ENCODE peak calls at places on chromosomes 5 and 9, in five cellular contexts. L is CD8-positive, alpha-beta memory T cell; H is pancreas; B is mammary epithelial cell; Q is tibial nerve. Y is an unnamed sample. For H3K9me3, the result is how much of the 10 kb centered on the place peaks cover.

GRCh38 chr5:109143001-109143400 is 266.8 kb downstream of the PJA2 start:
- DNase-seq in B (no peak), Q (no peak), H (no peak), L (no peak), Y (no peak)

GRCh38 chr5:37839441-37840035 is 303 bp downstream of the GDNF start:
- DNase-seq in L (no peak), Q (no peak), H (peak), B (peak), Y (peak)

GRCh38 chr9:136551401-136552116 is 5.7 kb upstream of the NOTCH1 start:
- DNase-seq in L (no peak), B (peak), H (no peak), Q (peak), Y (no peak)

GRCh38 chr9:134413890-134414731 is 87.9 kb downstream of the RXRA start:
- DNase-seq in L (no peak), B (peak), H (no peak), Q (no peak), Y (peak)

GRCh38 chr9:110337727-110338522 is at the start of gene TXNDC8:
- DNase-seq in B (no peak), L (no peak), H (no peak), Q (no peak), Y (no peak)

GRCh38 chr5:99105216-99105615 is 176.4 kb upstream of the CHD1 start:
- DNase-seq in H (no peak), Q (no peak), L (no peak), B (no peak), Y (no peak)

GRCh38 chr5:94545870-94546625 is 72.4 kb downstream of the KIAA0825 start:
- DNase-seq in B (no peak), Q (no peak), L (no peak), H (no peak), Y (peak)

GRCh38 chr5:39420482-39421145 is 4.2 kb downstream of the DAB2 start:
- DNase-seq in Q (peak), H (no peak), L (no peak), B (no peak), Y (peak)

GRCh38 chr5:32249668-32250067 is 63.1 kb downstream of the MTMR12 start:
- DNase-seq in H (no peak), Q (no peak), B (no peak), L (no peak), Y (no peak)

GRCh38 chr9:32741706-32742105 is 41.6 kb upstream of the TMEM215 start:
- DNase-seq in L (no peak), B (peak), H (no peak), Q (no peak), Y (no peak)

GRCh38 chr5:79416499-79416898 is 97.4 kb downstream of the HOMER1 start:
- DNase-seq in B (no peak), Q (no peak), H (no peak), L (no peak), Y (no peak)

GRCh38 chr9:69376651-69377050 is 51.6 kb downstream of the ENTREP1 start:
- DNase-seq in L (no peak), H (no peak), Q (no peak), B (peak), Y (peak)

GRCh38 chr9:133566817-133567216 is 32.3 kb downstream of the ADAMTSL2 start:
- DNase-seq in B (no peak), Q (no peak), L (no peak), H (no peak), Y (no peak)

GRCh38 chr5:151662805-151663204 is 23.9 kb downstream of the SPARC start:
- DNase-seq in B (no peak), Q (no peak), L (no peak), H (no peak), Y (no peak)

GRCh38 chr9:122392284-122392683 is 21.5 kb downstream of the PTGS1 start:
- DNase-seq in Q (no peak), B (no peak), H (no peak), L (no peak), Y (no peak)

GRCh38 chr5:78077369-78078068 is 217.0 kb downstream of the AP3B1 start:
- DNase-seq in B (peak), Q (no peak), H (no peak), L (no peak), Y (no peak)

GRCh38 chr5:137667341-137667740 is 68.5 kb downstream of the KLHL3 start:
- DNase-seq in H (no peak), B (peak), Q (no peak), L (no peak), Y (no peak)

GRCh38 chr5:43141211-43141610 is 20.5 kb downstream of the ZNF131 start:
- DNase-seq in L (no peak), H (no peak), Q (no peak), B (no peak), Y (no peak)

GRCh38 chr5:82986404-82986803 is 90.8 kb downstream of the TMEM167A start:
- DNase-seq in H (no peak), Q (no peak), B (no peak), L (no peak), Y (no peak)

GRCh38 chr9:69546265-69546664 is 125.9 kb downstream of the APBA1 start:
- DNase-seq in Q (no peak), L (no peak), B (no peak), H (no peak), Y (no peak)

DNA sequence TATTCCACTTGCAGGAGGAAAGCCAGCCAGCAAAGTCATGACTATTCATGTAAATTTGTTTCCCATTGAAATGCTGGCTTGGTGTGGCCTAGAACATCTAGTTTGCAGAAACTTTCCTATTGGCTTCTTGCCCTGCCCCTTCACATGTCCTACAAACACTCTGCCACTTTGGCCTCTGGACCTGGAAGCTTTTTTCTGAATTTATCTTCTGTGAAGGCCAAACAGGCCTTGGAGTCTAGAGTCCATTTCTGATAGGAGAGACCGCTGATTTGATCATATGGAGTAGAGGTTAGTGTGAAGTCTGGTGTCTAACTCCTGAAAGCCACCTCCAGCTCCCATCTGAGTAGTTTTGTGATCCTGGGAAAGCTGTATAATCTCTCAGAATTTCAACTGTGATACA is 212.2 kb downstream of the DMRT2 start:
- DNase-seq in H (no peak), Q (no peak), B (no peak), L (no peak), Y (no peak)
- H3K9me3 ChIP-seq in H (under half), Q (under half), B (under half), L (under half), Y (under half)

GRCh38 chr5:95655575-95655974 is 9.0 kb downstream of the RFESD start:
- DNase-seq in H (no peak), Q (no peak), L (no peak), B (no peak), Y (no peak)
- H3K4me3 ChIP-seq in H (no peak), Q (no peak), L (no peak), B (no peak), Y (no peak)

DNA sequence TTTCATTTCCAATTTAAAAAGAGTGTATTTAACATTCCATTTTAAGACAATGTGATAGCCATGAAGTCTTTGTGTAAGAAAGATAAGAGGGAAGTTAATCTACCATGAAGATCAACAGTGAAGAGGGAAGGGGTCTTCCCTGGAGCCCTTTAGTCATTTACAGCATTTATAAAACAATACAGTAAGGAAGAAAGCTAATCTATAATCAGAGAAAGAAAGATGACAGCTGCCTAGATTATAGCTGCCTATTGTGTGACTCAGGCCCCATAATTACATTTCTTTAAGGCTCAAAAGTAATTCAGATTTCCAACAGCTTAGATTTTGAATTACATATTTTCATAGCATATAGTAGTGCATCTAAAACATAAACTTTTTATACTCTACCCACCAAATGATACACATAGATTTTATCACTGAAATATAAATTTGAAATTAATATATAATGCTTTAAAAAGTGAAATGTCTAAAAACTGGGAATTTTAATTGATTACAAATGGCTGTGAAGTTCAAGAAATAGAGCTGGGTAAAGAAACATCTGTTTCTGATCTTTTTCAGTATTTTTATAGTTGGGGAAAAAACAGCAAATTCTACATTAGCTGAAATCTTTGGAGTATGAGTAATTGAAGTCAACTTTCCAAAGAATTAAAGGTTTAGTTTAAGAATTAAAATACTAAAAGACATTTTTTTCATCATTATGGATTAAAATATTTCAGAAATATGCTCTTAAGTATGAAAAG is 89.6 kb downstream of the RIC1 start:
- DNase-seq in Q (no peak), L (no peak), B (no peak), H (no peak), Y (no peak)
- H3K9me3 ChIP-seq in Q (under half), L (under half), B (under half), H (under half), Y (under half)

DNA sequence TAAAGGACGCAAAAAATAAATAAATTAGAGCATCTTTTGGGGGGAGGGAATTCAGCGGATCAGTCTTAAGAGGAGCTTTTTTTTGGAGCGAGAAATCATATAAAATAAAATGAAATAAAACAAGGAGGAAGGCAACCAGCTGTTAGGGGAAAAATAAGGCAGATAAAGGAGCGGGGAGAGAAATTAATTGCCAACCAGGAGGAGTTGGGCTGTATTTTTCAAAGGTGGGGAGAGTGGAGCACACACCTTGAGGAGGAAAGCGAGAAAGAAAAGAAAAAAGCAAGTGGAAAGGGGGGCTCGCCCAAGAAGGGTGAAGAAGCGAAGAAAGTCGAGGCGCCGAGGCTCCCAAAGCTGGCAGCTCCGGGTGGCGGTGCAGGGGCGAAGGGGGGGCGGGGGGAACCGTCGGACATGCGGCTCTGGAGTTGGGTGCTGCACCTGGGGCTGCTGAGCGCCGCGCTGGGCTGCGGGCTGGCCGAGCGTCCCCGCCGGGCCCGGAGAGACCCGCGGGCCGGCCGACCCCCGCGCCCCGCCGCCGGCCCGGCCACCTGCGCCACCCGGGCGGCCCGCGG is at the start of gene PAPPA:
- DNase-seq in H (peak), B (no peak), L (no peak), Q (no peak), Y (no peak)
- H3K4me3 ChIP-seq in H (peak), B (peak), L (no peak), Q (peak), Y (peak)

DNA sequence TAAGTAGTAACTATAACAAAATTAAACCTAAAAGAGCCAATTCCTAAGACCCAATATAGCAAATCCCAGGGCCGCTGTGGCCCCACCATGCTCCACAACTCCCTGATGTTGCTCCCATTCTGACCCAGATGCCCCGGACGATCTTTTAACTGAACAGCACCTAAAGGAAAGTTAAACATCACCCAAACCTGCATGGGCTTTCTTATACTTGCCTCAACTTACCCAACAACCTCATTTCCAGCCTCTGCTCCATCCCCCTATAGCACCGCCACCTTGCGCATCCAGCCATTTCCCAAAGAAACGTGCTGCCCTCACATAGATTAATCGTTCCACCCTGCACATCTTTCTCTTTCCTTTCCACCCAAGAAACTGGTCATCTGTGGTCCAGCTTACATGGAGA is 54.6 kb downstream of the ZNF354C start:
- DNase-seq in Q (no peak), B (no peak), L (no peak), H (peak), Y (no peak)
- H3K9me3 ChIP-seq in Q (under half), B (under half), L (under half), H (under half), Y (under half)

Y was measured in gastrocnemius medialis.